ENCODE peak calls at places on chromosomes 2 and 18, in eight cellular contexts. U is neural crest cell; T is OCI-LY7; W is AG04450; Z is colonic mucosa; L is tibial artery; H is CD8-positive, alpha-beta T cell; R is Peyer's patch. K is an unnamed sample.

GRCh38 chr18:72700961-72701710 is 157.0 kb upstream of the CBLN2 start:
- DNase-seq in U (no peak), T (no peak), W (no peak), Z (no peak), L (no peak), H (no peak), R (no peak), K (no peak)

GRCh38 chr2:119746836-119747235 is 12.9 kb upstream of the PTPN4 start:
- DNase-seq in U (no peak), T (no peak), W (no peak), Z (no peak), L (no peak), H (no peak), R (no peak), K (no peak)

GRCh38 chr2:68837861-68838341 is 33.3 kb downstream of the BMP10 start:
- DNase-seq in U (no peak), T (no peak), W (peak), Z (no peak), L (no peak), H (no peak), R (no peak), K (no peak)

GRCh38 chr2:7825591-7826312 is 856.1 kb upstream of the ID2 start:
- DNase-seq in U (no peak), T (no peak), W (no peak), Z (no peak), L (no peak), H (no peak), R (no peak), K (peak)

GRCh38 chr2:36405183-36405582 is 49.6 kb downstream of the CRIM1 start:
- DNase-seq in U (no peak), T (no peak), W (no peak), Z (no peak), L (no peak), H (no peak), R (no peak), K (no peak)

GRCh38 chr2:96501471-96501874 is 3.7 kb downstream of the NEURL3 start:
- DNase-seq in U (no peak), T (no peak), W (no peak), Z (no peak), L (no peak), H (no peak), R (no peak), K (no peak)

GRCh38 chr2:221465776-221466175 is 106.3 kb downstream of the EPHA4 start:
- DNase-seq in U (no peak), T (no peak), W (no peak), Z (no peak), L (no peak), H (no peak), R (peak), K (no peak)

GRCh38 chr18:59763541-59764136 is 66.4 kb upstream of the CCBE1 start:
- DNase-seq in U (no peak), T (no peak), W (no peak), Z (no peak), L (no peak), H (no peak), R (no peak), K (no peak)

GRCh38 chr2:178195390-178196166 is 1.3 kb downstream of the OSBPL6 start:
- DNase-seq in U (no peak), T (no peak), W (no peak), Z (no peak), L (no peak), H (no peak), R (no peak), K (no peak)

DNA sequence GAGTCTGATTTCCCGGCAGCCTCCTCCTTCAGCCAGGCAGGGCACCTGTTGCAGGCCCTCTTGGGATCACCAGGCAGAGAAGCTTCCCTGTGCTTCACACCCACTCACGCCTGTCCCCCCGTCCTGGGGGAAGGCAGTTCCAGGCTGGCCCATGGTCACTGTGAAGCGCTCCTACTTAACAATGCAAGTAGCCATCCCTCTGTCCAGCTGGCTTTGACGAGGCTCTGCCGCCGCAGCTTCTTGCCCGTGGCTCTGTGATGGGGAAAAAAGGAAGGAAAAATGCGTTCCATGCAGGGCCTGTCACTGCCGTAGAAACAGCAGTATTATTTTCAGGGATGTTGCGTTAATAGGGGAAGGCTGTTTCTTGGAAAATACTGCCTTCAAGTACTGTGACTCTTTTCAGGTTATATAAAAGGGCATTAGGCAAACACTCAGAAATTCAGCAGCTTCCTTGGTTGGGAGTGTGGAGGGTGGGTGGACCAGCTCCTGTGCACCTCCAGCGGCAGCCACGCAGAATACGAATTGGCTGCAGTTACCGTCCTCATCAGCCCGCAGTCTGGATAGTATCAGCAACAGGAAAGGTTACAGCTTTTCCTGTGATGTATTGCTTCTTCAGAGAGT is 232.3 kb downstream of the KLHL29 start:
- DNase-seq in U (no peak), T (no peak), W (no peak), Z (no peak), L (peak), H (no peak), R (no peak), K (no peak)
- TF ChIP-seq CTCF in U (peak), T (no peak), W (peak), Z (no peak), L (peak), H (no peak), R (no peak), K (no peak)

DNA sequence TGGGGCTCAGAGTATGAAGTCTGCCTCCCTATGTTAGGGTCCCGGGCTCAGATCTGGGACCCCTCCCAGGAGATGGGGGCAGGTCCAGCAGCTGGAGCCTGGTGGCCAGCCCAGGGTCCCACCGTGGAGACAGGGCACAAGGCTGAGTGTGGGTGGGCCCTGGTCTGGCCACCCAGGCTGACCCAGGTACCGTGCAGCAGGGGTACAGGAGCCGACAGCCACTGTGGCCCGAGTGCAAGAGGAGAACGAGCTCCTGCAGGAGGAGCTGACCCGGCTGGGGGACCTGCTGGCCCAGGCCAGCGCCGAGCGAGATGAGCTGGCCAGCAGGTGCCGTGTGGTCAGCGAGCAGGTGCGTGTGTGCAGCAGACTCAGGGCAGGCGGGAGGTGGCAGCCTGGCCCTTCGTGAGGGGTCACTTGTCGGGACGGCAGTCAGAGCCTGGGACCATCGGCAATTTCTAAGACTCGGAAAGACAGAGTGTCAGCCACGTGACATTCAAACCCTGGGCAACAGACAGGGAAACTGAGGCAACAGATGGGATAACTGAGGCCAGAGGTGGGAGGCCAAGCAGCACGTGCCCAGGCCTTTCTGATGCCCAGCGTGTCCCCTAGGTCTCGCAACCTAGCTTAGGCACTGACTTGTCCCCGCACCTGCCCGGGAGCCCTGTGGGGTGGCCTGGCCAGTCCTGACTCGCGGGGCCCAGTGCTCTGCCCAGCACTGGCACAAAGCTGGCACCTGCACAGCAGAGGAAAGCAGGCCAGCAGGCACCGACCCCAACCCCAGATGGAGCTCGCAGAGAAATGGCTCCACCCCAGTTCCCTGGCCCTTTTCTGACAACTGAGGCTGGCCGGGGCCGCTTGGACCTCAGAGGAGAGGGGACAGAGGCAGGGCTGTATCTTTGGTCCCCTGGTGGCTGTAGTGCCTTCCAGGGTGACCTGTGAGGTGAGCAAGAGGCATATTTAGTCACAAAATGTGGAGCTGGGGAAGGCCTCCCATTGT is 13.9 kb downstream of the CROCC2 start:
- DNase-seq in U (no peak), T (no peak), W (no peak), Z (no peak), L (peak), H (peak), R (no peak), K (no peak)
- TF ChIP-seq CTCF in U (no peak), T (no peak), W (no peak), Z (no peak), L (no peak), H (no peak), R (no peak), K (no peak)

GRCh38 chr2:238304116-238304515 is 15.7 kb upstream of the PER2 start:
- DNase-seq in U (no peak), T (peak), W (no peak), Z (no peak), L (no peak), H (no peak), R (no peak), K (no peak)

GRCh38 chr2:238305965-238306679 is 14.2 kb upstream of the TRAF3IP1 start:
- DNase-seq in U (no peak), T (peak), W (no peak), Z (peak), L (no peak), H (no peak), R (no peak), K (no peak)

GRCh38 chr2:238302751-238303150 is 14.3 kb upstream of the PER2 start:
- DNase-seq in U (no peak), T (no peak), W (no peak), Z (no peak), L (peak), H (no peak), R (no peak), K (no peak)

GRCh38 chr2:238306680-238306998 is 13.7 kb upstream of the TRAF3IP1 start:
- DNase-seq in U (no peak), T (no peak), W (no peak), Z (no peak), L (no peak), H (no peak), R (no peak), K (no peak)

DNA sequence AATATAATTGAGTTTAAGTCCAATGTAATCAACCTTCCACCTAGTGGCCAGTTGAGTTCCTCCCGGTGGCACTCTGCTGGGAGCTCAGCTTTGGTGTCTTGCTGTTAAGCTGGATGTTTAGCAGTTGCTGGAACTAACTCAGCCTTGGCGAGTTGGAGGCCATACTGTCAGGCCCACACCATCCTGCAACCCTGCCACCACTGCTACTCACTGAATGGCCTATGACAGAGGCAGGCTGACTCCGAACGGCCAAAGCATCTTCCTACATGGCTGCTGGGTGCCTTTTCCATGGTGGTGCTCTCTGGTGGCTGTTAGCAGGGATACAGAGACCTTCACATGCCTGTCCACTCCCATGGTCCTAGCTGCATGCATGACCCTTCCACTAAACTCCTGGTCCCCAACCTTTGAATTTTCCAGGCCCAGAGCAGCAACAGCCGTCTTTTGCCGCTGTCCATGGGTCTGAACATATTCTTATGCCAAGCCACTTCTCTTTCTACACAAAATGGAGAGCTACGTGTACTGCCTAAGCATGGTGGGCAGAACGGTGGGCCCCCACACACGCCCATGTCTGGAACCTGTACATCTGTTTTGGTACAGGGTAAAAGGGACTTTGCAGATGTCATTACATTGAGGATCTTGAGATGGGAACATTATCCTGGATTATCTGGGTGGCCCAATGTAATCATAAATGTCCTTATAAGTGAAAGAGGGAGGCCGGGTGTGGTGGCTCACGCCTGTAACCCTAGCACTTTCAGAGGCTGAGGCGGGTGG is 15.0 kb upstream of the TRAF3IP1 start:
- DNase-seq in U (no peak), T (peak), W (no peak), Z (no peak), L (no peak), H (no peak), R (no peak), K (no peak)
- TF ChIP-seq CTCF in U (peak), T (peak), W (peak), Z (no peak), L (no peak), H (no peak), R (no peak), K (peak)

GRCh38 chr18:393558-393957 is 106.9 kb downstream of the COLEC12 start:
- DNase-seq in U (no peak), T (no peak), W (no peak), Z (no peak), L (no peak), H (no peak), R (no peak), K (no peak)
- TF ChIP-seq CTCF in U (no peak), T (no peak), W (no peak), Z (no peak), L (no peak), H (no peak), R (no peak), K (no peak)

DNA sequence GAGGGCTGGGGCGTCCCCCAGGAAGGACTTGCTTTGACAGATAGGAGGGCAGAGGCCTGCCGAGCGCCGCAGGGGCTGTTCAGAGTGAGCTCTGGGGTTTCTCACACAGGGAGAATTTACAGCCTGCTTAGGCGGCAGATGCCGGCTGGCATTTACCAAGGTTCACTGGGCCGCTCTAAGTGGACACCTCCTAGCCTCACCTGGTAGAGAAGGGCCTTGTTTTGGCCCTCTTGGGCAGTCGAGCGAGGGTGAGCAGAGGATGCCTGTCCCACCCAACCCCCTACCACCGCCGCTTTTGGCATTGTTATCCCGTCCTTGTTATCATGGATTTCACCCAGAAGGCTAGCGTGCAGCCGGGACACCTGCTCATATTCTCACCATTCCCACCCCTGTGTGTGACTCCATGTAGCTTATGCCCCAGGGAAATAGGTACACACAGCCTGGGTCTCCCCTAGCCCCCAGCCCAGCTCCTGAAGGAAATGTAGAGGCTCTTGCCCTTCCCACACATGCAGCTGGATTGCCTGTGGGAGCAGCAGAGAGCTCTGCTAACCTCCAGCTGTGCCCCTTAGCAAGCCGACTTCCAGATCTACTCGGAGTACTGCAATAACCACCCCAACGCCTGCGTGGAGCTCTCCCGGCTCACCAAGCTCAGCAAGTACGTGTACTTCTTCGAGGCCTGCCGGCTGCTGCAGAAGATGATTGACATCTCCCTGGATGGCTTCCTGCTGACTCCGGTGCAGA is 52.4 kb downstream of the FAM168B start:
- DNase-seq in U (no peak), T (no peak), W (no peak), Z (no peak), L (no peak), H (no peak), R (no peak), K (no peak)
- TF ChIP-seq CTCF in U (no peak), T (no peak), W (peak), Z (no peak), L (no peak), H (no peak), R (no peak), K (no peak)